ENCODE peak calls at places on chromosomes 7 and 10, in five cellular contexts. C is tibial nerve, S is mesenchymal stem cell, L is GM23338, F is colonic mucosa. Q is an unnamed sample. For H3K4me1, the result is how much of the 10 kb centered on the place peaks cover.

GRCh38 chr10:130452096-130452495 is 315.9 kb downstream of the GLRX3 start:
- DNase-seq in L (no peak), S (no peak), F (no peak), C (no peak), Q (no peak)

GRCh38 chr10:6313107-6313895 is 110.6 kb downstream of the PFKFB3 start:
- DNase-seq in S (no peak), L (no peak), F (no peak), C (no peak), Q (no peak)

GRCh38 chr10:44463511-44464121 is 78.7 kb upstream of the CXCL12 start:
- DNase-seq in L (no peak), F (no peak), S (no peak), C (no peak), Q (no peak)

GRCh38 chr10:53664620-53665019 is 892.0 kb upstream of the MBL2 start:
- DNase-seq in S (peak), L (no peak), C (peak), F (peak), Q (no peak)

GRCh38 chr10:1141701-1142100 is 85.5 kb downstream of the WDR37 start:
- DNase-seq in F (peak), S (no peak), C (no peak), L (no peak), Q (no peak)

GRCh38 chr7:99825873-99826272 is 1.9 kb upstream of the CYP3A43 start:
- DNase-seq in C (no peak), L (no peak), S (no peak), F (no peak), Q (no peak)

GRCh38 chr10:28661035-28661434 is 16.3 kb upstream of the BAMBI start:
- DNase-seq in S (peak), F (no peak), L (no peak), C (no peak), Q (no peak)

GRCh38 chr7:54397836-54398612 is 144.2 kb upstream of the VSTM2A start:
- DNase-seq in F (no peak), L (peak), S (no peak), C (no peak), Q (no peak)

GRCh38 chr10:93701903-93702277 is 502 bp downstream of the FRA10AC1 start:
- DNase-seq in S (peak), C (peak), L (peak), F (peak), Q (peak)

GRCh38 chr10:50605280-50606270 is 18.2 kb downstream of the SGMS1 start:
- DNase-seq in S (peak), F (peak), C (peak), L (no peak), Q (no peak)

GRCh38 chr7:25763461-25763860 is 388.5 kb upstream of the NFE2L3 start:
- DNase-seq in L (no peak), S (no peak), C (no peak), F (no peak), Q (no peak)

GRCh38 chr7:6035686-6036085 is 4.5 kb downstream of the ANKRD61 start:
- DNase-seq in L (no peak), F (no peak), S (no peak), C (no peak), Q (no peak)

GRCh38 chr10:17047908-17048307 is 81.7 kb downstream of the CUBN start:
- DNase-seq in F (no peak), S (no peak), C (no peak), L (no peak), Q (no peak)

GRCh38 chr10:48608279-48608681 is 3.4 kb upstream of the ARHGAP22 start:
- DNase-seq in S (no peak), F (peak), L (peak), C (no peak), Q (no peak)

GRCh38 chr7:128084896-128085608 is 53.8 kb upstream of the LRRC4 start:
- DNase-seq in S (peak), F (no peak), C (no peak), L (no peak), Q (no peak)

GRCh38 chr10:103838851-103839512 is 16.4 kb downstream of the SH3PXD2A start:
- DNase-seq in S (no peak), L (no peak), C (no peak), F (peak), Q (peak)

GRCh38 chr10:103540722-103541121 is 47.2 kb downstream of the NEURL1 start:
- DNase-seq in C (no peak), F (no peak), S (no peak), L (no peak), Q (no peak)

GRCh38 chr10:71837085-71837827 is 13.8 kb downstream of the PSAP start:
- DNase-seq in L (peak), S (no peak), F (no peak), C (no peak), Q (peak)

GRCh38 chr7:104723001-104723400 is 291.0 kb upstream of the KMT2E start:
- DNase-seq in F (no peak), C (no peak), S (no peak), L (no peak), Q (no peak)

GRCh38 chr10:87659571-87660483 is at the start of gene PAPSS2:
- DNase-seq in S (peak), F (peak), C (peak), L (peak), Q (peak)

GRCh38 chr7:6634021-6634420 is 3.1 kb upstream of the ZNF316 start:
- DNase-seq in C (no peak), S (no peak), F (no peak), L (no peak), Q (no peak)

GRCh38 chr7:154914580-154915380 is 88.1 kb downstream of the PAXIP1 start:
- DNase-seq in F (no peak), C (no peak), L (peak), S (no peak), Q (no peak)

GRCh38 chr10:49365275-49365674 is 30.6 kb downstream of the DRGX start:
- DNase-seq in L (no peak), F (no peak), C (no peak), S (no peak), Q (no peak)

GRCh38 chr7:141652691-141653090 is 49.3 kb downstream of the DENND11 start:
- DNase-seq in C (no peak), L (peak), S (no peak), F (no peak), Q (peak)

GRCh38 chr10:74813371-74813770 is 13.0 kb upstream of the KAT6B start:
- DNase-seq in C (no peak), L (peak), S (no peak), F (no peak), Q (peak)

GRCh38 chr7:80851896-80852476 is 66.9 kb downstream of the SEMA3C start:
- DNase-seq in L (no peak), C (no peak), F (no peak), S (peak), Q (no peak)

GRCh38 chr7:156823441-156823840 is 69.5 kb downstream of the LMBR1 start:
- DNase-seq in L (no peak), S (no peak), F (no peak), C (no peak), Q (no peak)

GRCh38 chr10:129833366-129833765 is 130.7 kb downstream of the EBF3 start:
- DNase-seq in S (no peak), L (no peak), F (no peak), C (no peak), Q (no peak)

GRCh38 chr7:157667261-157667660 is 330.5 kb downstream of the DNAJB6 start:
- DNase-seq in S (no peak), L (no peak), C (no peak), F (no peak), Q (no peak)

GRCh38 chr10:1567742-1568495 is 169.4 kb downstream of the ADARB2 start:
- DNase-seq in F (no peak), L (no peak), C (no peak), S (no peak), Q (no peak)

GRCh38 chr10:31693499-31693898 is 235.1 kb downstream of the ARHGAP12 start:
- DNase-seq in L (no peak), F (no peak), C (peak), S (no peak), Q (peak)

GRCh38 chr10:2933924-2934323 is 133.4 kb upstream of the PFKP start:
- DNase-seq in F (no peak), L (peak), S (no peak), C (no peak), Q (no peak)

GRCh38 chr10:120824864-120825263 is 26.3 kb upstream of the WDR11 start:
- DNase-seq in C (no peak), L (peak), F (peak), S (no peak), Q (no peak)

GRCh38 chr10:115771755-115772154 is 501.3 kb downstream of the GFRA1 start:
- DNase-seq in F (no peak), L (no peak), S (no peak), C (no peak), Q (no peak)

GRCh38 chr10:92238586-92239098 is 52.2 kb downstream of the CPEB3 start:
- DNase-seq in F (peak), L (peak), C (peak), S (peak), Q (no peak)

GRCh38 chr10:80168679-80169380 is 36.3 kb downstream of the PLAC9 start:
- DNase-seq in S (peak), F (no peak), L (peak), C (no peak), Q (peak)

GRCh38 chr10:113028393-113029054 is 78.5 kb downstream of the TCF7L2 start:
- DNase-seq in L (no peak), C (no peak), S (peak), F (no peak), Q (no peak)

GRCh38 chr10:113025487-113025886 is 75.4 kb downstream of the TCF7L2 start:
- DNase-seq in F (no peak), L (no peak), C (no peak), S (no peak), Q (no peak)

GRCh38 chr10:113026679-113027078 is 76.6 kb downstream of the TCF7L2 start:
- DNase-seq in S (peak), F (no peak), C (no peak), L (no peak), Q (no peak)

GRCh38 chr10:113027574-113028392 is 77.7 kb downstream of the TCF7L2 start:
- DNase-seq in S (peak), F (no peak), L (peak), C (no peak), Q (no peak)

DNA sequence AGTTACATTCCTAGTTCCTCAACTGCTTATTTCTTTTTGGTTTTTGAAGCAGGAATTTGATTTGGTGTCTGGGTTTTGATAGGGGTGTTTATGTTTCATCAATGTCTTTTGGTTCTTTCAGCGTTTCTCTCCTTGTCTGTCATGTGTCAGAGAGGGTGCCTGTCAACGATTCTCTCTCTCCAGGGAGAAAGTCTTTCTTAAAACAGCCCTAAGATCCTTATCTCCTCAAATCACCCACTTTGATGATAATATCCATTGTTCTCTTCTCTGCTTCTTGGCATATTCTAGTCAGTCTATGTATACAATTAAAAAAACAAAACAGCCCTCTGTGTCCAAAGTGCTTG is 77.2 kb downstream of the TCF7L2 start:
- DNase-seq in C (no peak), L (no peak), F (no peak), S (no peak), Q (no peak)
- H3K4me1 ChIP-seq in C (under half), L (under half), F (under half), S (under half), Q (under half)

DNA sequence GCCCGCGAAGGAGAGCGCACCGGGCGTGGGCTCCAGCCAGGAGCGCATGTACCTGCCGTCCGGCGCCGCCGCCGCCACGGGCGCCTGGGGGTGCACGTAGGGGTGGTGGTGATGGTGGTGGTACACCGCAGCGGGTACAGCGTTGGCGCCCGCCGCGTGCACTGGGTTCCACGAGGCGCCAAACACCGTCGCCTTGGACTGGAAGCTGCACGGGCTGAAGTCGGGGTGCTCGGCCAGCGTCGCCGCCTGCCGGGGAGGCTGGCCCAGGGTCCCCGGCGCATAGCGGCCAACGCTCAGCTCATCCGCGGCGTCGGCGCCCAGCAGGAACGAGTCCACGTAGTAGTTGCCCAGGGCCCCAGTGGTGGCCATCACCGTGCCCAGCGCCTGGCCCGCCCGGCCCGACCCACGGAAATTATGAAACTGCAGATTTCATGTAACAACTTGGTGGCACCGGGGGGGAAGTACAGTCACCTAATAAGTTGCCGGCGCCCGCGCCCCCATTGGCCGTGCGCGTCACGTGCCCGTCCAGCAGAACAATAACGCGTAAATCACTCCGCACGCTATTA is at the start of gene HOXA9:
- DNase-seq in F (peak), L (peak), S (peak), C (peak), Q (peak)
- H3K4me3 ChIP-seq in F (peak), L (peak), S (peak), C (peak), Q (peak)

GRCh38 chr10:132461103-132461682 is 64.2 kb downstream of the PWWP2B start:
- DNase-seq in L (no peak), C (no peak), F (no peak), S (no peak), Q (no peak)
- H3K4me1 ChIP-seq in L (under half), C (under half), F (under half), S (under half), Q (under half)

GRCh38 chr7:63925262-63925625 is 73.4 kb upstream of the ZNF722 start:
- DNase-seq in S (no peak), F (peak), L (no peak), C (no peak), Q (no peak)

GRCh38 chr7:63931057-63931600 is 67.5 kb upstream of the ZNF722 start:
- DNase-seq in C (no peak), F (no peak), L (no peak), S (no peak), Q (no peak)

GRCh38 chr7:63927261-63927660 is 71.4 kb upstream of the ZNF722 start:
- DNase-seq in S (no peak), L (no peak), C (no peak), F (no peak), Q (no peak)

GRCh38 chr7:63925626-63926460 is 72.8 kb upstream of the ZNF722 start:
- DNase-seq in F (peak), L (no peak), S (no peak), C (peak), Q (peak)
- H3K4me3 ChIP-seq in F (peak), L (no peak), S (no peak), C (peak), Q (peak)

GRCh38 chr10:62082270-62082669 is 180.8 kb downstream of the ARID5B start:
- DNase-seq in S (no peak), L (no peak), C (no peak), F (peak), Q (no peak)
- H3K4me1 ChIP-seq in S (under half), L (under half), C (under half), F (under half), Q (half or more)

GRCh38 chr7:63040966-63041610 is 957.6 kb upstream of the ZNF722 start:
- DNase-seq in C (no peak), F (no peak), L (no peak), S (no peak), Q (no peak)
- H3K4me3 ChIP-seq in C (no peak), F (no peak), L (no peak), S (no peak), Q (no peak)

DNA sequence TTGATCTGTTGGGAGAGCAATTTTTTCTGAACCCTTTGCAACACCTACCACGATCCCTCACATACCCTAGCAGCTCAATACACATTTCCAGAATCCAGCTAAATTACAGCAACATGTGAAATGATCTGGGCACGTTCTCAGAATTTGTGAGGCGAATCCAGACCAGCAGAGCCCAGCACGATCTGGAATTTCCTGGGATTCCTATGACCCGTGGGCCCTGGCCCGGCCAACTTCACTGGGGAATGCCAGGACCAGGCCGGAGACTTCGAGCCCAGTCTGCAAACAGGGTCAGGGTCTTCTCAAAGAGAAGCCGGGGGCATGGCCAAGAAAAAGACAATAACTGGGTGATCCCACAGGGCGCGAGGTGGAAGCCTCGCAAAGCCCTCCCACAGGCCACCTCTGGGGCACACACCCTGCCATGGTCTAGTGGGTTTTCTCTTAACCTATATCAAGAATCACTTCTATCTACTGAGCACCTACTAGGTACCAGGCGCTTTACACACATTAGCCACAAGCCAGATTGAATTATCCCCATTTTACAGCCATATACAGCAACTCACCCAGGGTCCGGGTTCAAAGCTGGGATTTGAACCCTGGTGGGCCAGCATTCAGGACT is 33.8 kb downstream of the FAM53B start:
- DNase-seq in F (no peak), S (no peak), C (no peak), L (no peak), Q (no peak)
- H3K4me1 ChIP-seq in F (under half), S (under half), C (under half), L (under half), Q (under half)

Q was measured in tibial artery.